ENCODE peak calls at places on chromosomes 2 and 18, in six cellular contexts. E, K, A, M, H and Y are unnamed samples.

GRCh38 chr2:190841707-190842505 is 38.7 kb upstream of the GLS start:
- DNase-seq in E (no peak), K (no peak), A (no peak), M (no peak), H (no peak), Y (no peak)

GRCh38 chr2:238122287-238123217 is 15.9 kb upstream of the KLHL30 start:
- DNase-seq in E (no peak), K (no peak), A (no peak), M (no peak), H (no peak), Y (no peak)

GRCh38 chr2:88903744-88904353 is 212.4 kb downstream of the RPIA start:
- DNase-seq in E (no peak), K (no peak), A (no peak), M (peak), H (no peak), Y (peak)

GRCh38 chr2:12014088-12014960 is 267.9 kb downstream of the LPIN1 start:
- DNase-seq in E (no peak), K (no peak), A (no peak), M (no peak), H (no peak), Y (no peak)

GRCh38 chr2:239445771-239446524 is 45.1 kb upstream of the HDAC4 start:
- DNase-seq in E (no peak), K (no peak), A (no peak), M (no peak), H (peak), Y (no peak)

GRCh38 chr2:47193607-47194006 is 38.5 kb upstream of the STPG4 start:
- DNase-seq in E (no peak), K (no peak), A (no peak), M (no peak), H (no peak), Y (no peak)

GRCh38 chr2:216365518-216365917 is 6.8 kb downstream of the MARCHF4 start:
- DNase-seq in E (no peak), K (no peak), A (no peak), M (no peak), H (no peak), Y (no peak)

GRCh38 chr2:15908371-15908770 is 32.0 kb upstream of the MYCN start:
- DNase-seq in E (no peak), K (no peak), A (no peak), M (no peak), H (no peak), Y (no peak)

GRCh38 chr2:240567872-240568677 is at the start of gene RNPEPL1:
- DNase-seq in E (no peak), K (peak), A (peak), M (peak), H (peak), Y (peak)

GRCh38 chr2:217248312-217248935 is 388.6 kb upstream of the TNP1 start:
- DNase-seq in E (no peak), K (no peak), A (no peak), M (no peak), H (peak), Y (peak)

GRCh38 chr2:38666578-38666926 is 638 bp downstream of the GALM start:
- DNase-seq in E (no peak), K (peak), A (peak), M (no peak), H (no peak), Y (no peak)

GRCh38 chr2:101756266-101756665 is 58.8 kb downstream of the MAP4K4 start:
- DNase-seq in E (no peak), K (no peak), A (no peak), M (no peak), H (no peak), Y (no peak)

GRCh38 chr2:111691164-111691895 is 192.7 kb downstream of the ANAPC1 start:
- DNase-seq in E (no peak), K (no peak), A (no peak), M (no peak), H (no peak), Y (no peak)

GRCh38 chr2:172849519-172850217 is 114.0 kb downstream of the RAPGEF4 start:
- DNase-seq in E (no peak), K (no peak), A (no peak), M (no peak), H (no peak), Y (no peak)

GRCh38 chr2:199433204-199433832 is 24.4 kb downstream of the SATB2 start:
- DNase-seq in E (no peak), K (no peak), A (no peak), M (no peak), H (no peak), Y (no peak)

GRCh38 chr18:63542069-63542468 is at the start of gene SERPINB12:
- DNase-seq in E (no peak), K (no peak), A (no peak), M (no peak), H (no peak), Y (no peak)

GRCh38 chr18:36756262-36756661 is 72.5 kb downstream of the TPGS2 start:
- DNase-seq in E (peak), K (no peak), A (no peak), M (no peak), H (no peak), Y (no peak)

GRCh38 chr2:181189932-181190331 is 209.5 kb downstream of the UBE2E3 start:
- DNase-seq in E (no peak), K (no peak), A (no peak), M (no peak), H (no peak), Y (no peak)

GRCh38 chr18:23900979-23901378 is 113.6 kb upstream of the TTC39C start:
- DNase-seq in E (no peak), K (no peak), A (no peak), M (peak), H (no peak), Y (no peak)

GRCh38 chr18:48840491-48840877 is 110.3 kb downstream of the SMAD7 start:
- DNase-seq in E (no peak), K (no peak), A (no peak), M (no peak), H (no peak), Y (no peak)

GRCh38 chr18:12287684-12288405 is 20.2 kb upstream of the TUBB6 start:
- DNase-seq in E (peak), K (no peak), A (no peak), M (peak), H (peak), Y (peak)

GRCh38 chr18:6997802-6998201 is 119.8 kb downstream of the LAMA1 start:
- DNase-seq in E (no peak), K (no peak), A (no peak), M (no peak), H (no peak), Y (no peak)

GRCh38 chr2:145029885-145030284 is 510.0 kb upstream of the ZEB2 start:
- DNase-seq in E (no peak), K (no peak), A (no peak), M (no peak), H (no peak), Y (no peak)

GRCh38 chr2:53520630-53520940 is 247.0 kb upstream of the CHAC2 start:
- DNase-seq in E (no peak), K (no peak), A (no peak), M (no peak), H (no peak), Y (no peak)

GRCh38 chr2:140643761-140644187 is 1487.0 kb downstream of the LRP1B start:
- DNase-seq in E (peak), K (no peak), A (no peak), M (peak), H (no peak), Y (no peak)

GRCh38 chr2:96869281-96869823 is 528 bp downstream of the SEMA4C start:
- DNase-seq in E (peak), K (peak), A (no peak), M (peak), H (peak), Y (peak)